ENCODE peak calls at places on chromosomes 11 and 22, in ten cellular contexts. F is left ventricle myocardium inferior; D is stomach; H is Caco-2; W is BE2C; V is right atrium auricular region; J is neuronal stem cell; K is tibial nerve; Q is CD8-positive, alpha-beta T cell; E is SK-N-SH. G is an unnamed sample.
A peak's percentile ranks its signal among the peaks of the same experiment; 100 is the strongest.

GRCh38 chr11:79940976-79941735 is 500.3 kb upstream of the TENM4 start:
- DNase-seq in F (no peak), K (no peak), H (no peak), J (no peak), V (no peak), E (no peak), Q (no peak), D (no peak), W (no peak), G (no peak)

GRCh38 chr22:46366801-46367706 is 31.5 kb downstream of the TRMU start:
- DNase-seq in H (no peak), W (no peak), J (no peak), F (no peak), Q (no peak), D (no peak), K (no peak), E (no peak), V (no peak), G (no peak)

GRCh38 chr11:9840460-9841004 is 176.7 kb downstream of the SWAP70 start:
- DNase-seq in F (no peak), E (no peak), V (no peak), H (no peak), K (no peak), D (no peak), Q (no peak), J (no peak), W (no peak), G (no peak)

GRCh38 chr11:123584186-123584585 is 70.2 kb downstream of the SCN3B start:
- DNase-seq in V (no peak), W (no peak), Q (no peak), K (no peak), F (no peak), D (no peak), E (no peak), J (no peak), H (no peak), G (no peak)

GRCh38 chr11:37370817-37371216 is 772.8 kb upstream of the RAG2 start:
- DNase-seq in J (no peak), W (no peak), D (no peak), V (no peak), F (no peak), E (no peak), Q (no peak), K (no peak), H (no peak), G (no peak)

GRCh38 chr22:30435674-30436126 is 10.1 kb downstream of the MTFP1 start:
- DNase-seq in H (no peak), E (no peak), K (no peak), Q (peak; percentile 83), W (no peak), F (no peak), D (peak; percentile 56), J (no peak), V (no peak), G (no peak)

GRCh38 chr11:59875856-59876519 is 2.6 kb upstream of the OOSP3 start:
- DNase-seq in W (no peak), V (no peak), F (no peak), Q (no peak), E (no peak), D (no peak), J (no peak), H (peak; percentile 27), K (no peak), G (no peak)

GRCh38 chr11:44886765-44887164 is 63.9 kb downstream of the TP53I11 start:
- DNase-seq in Q (no peak), K (no peak), W (no peak), J (no peak), H (no peak), V (no peak), D (no peak), E (no peak), F (no peak), G (no peak)

GRCh38 chr22:19822301-19823117 is 32.2 kb downstream of the GNB1L start:
- DNase-seq in W (no peak), J (no peak), F (no peak), V (no peak), K (no peak), D (peak; percentile 42), Q (no peak), H (no peak), E (peak; percentile 36), G (no peak)
- H3K4me1 ChIP-seq in W (peaks cover 14% of the 10 kb centered on the region), J (peaks cover 7% of the 10 kb centered on the region), F (no peaks in the 10 kb centered on the region), V (no peaks in the 10 kb centered on the region), K (no peaks in the 10 kb centered on the region), D (no peaks in the 10 kb centered on the region), Q (no peaks in the 10 kb centered on the region), H (peaks cover 17% of the 10 kb centered on the region), E (no peaks in the 10 kb centered on the region), G (no peaks in the 10 kb centered on the region)

DNA sequence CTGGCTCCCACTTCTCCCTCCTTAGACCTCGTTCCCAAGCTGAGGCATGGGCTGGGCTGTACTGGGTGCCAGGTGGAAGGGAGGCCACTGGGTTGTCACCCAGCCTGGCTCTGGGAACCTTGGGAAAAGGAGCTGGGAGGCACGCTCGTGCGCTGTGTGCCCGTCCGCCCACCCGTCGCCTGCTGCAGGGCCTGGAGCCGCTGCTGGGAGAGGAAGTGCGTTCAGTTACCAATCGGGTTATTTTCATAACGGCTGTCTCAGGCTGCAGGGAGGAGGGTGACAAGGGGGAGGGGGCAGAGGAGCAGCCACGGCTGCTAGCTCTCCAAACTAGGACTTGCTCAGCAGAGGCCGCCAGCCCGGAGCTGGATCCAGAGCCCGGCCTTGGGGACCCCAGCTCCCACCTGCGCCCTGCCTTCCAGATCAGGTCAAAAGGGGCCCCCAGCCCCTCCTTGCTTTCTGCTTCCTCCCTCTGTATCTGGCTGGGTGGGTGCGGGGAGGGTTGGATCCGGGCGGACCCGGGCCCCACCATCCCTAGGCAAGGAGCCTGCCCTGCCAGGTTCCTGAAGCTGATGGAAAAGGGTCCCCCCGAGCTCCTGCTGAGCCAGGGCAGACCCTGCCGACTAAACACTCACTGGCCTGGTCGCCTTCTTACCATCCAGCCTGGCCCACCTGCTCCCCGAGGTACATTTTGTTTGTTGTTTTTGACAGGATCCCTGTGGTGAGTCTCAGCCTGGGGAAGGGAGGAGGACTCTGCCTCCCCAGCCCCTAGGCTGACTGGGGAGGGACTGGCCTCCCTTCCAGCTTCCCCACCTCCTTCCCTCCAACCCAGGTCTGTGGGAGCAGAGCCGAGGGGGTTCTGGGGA is 14.3 kb downstream of the DGKZ start:
- DNase-seq in D (no peak), H (no peak), E (peak; percentile 88), J (no peak), V (peak; percentile 80), Q (peak; percentile 30), K (no peak), F (peak; percentile 75), W (peak; percentile 63), G (no peak)
- H3K4me3 ChIP-seq in D (peak overlapping the region; percentile 39), H (no peak overlapping the region), E (no peak overlapping the region), J (no peak overlapping the region), V (peak overlapping the region; percentile 52), Q (peak overlapping the region; percentile 72), K (no peak overlapping the region), F (peak overlapping the region; percentile 67), W (no peak overlapping the region), G (no peak overlapping the region)

GRCh38 chr11:68337399-68337835 is 25.0 kb downstream of the LRP5 start:
- DNase-seq in K (no peak), J (no peak), Q (no peak), H (no peak), D (no peak), F (no peak), W (no peak), E (no peak), V (no peak), G (no peak)

GRCh38 chr11:68335693-68336092 is 23.3 kb downstream of the LRP5 start:
- DNase-seq in J (no peak), V (no peak), H (no peak), E (no peak), K (no peak), D (no peak), W (no peak), F (no peak), Q (no peak), G (no peak)

GRCh38 chr11:68332186-68332585 is 19.8 kb downstream of the LRP5 start:
- DNase-seq in D (no peak), F (no peak), Q (no peak), V (no peak), E (no peak), H (no peak), K (no peak), J (no peak), W (no peak), G (no peak)

GRCh38 chr11:68333176-68333575 is 20.8 kb downstream of the LRP5 start:
- DNase-seq in D (no peak), W (no peak), V (no peak), Q (no peak), K (no peak), F (no peak), H (no peak), E (no peak), J (no peak), G (no peak)

GRCh38 chr11:68334923-68335322 is 22.5 kb downstream of the LRP5 start:
- DNase-seq in D (no peak), Q (no peak), K (no peak), F (no peak), J (no peak), H (no peak), E (no peak), W (no peak), V (no peak), G (no peak)
- H3K4me1 ChIP-seq in D (peaks cover 87% of the 10 kb centered on the region), Q (peaks cover 47% of the 10 kb centered on the region), K (peaks cover 27% of the 10 kb centered on the region), F (peaks cover 84% of the 10 kb centered on the region), J (peaks cover 20% of the 10 kb centered on the region), H (peaks cover 26% of the 10 kb centered on the region), E (peaks cover 10% of the 10 kb centered on the region), W (peaks cover 19% of the 10 kb centered on the region), V (no peaks in the 10 kb centered on the region), G (peaks cover 24% of the 10 kb centered on the region)

GRCh38 chr11:71929491-71929890 is 645 bp downstream of the RNF121 start:
- DNase-seq in J (no peak), K (no peak), Q (no peak), E (no peak), F (no peak), V (no peak), H (no peak), W (no peak), D (no peak), G (no peak)

GRCh38 chr11:71931245-71931602 is 2.4 kb downstream of the RNF121 start:
- DNase-seq in K (no peak), V (no peak), J (no peak), H (no peak), D (no peak), F (no peak), W (no peak), Q (no peak), E (no peak), G (no peak)

GRCh38 chr11:71927813-71928738 is at the start of gene XNDC1N:
- DNase-seq in F (peak; percentile 47), K (no peak), W (peak; percentile 83), E (peak; percentile 82), H (peak; percentile 80), V (peak; percentile 70), Q (peak; percentile 17), J (peak; percentile 91), D (peak; percentile 77), G (peak; percentile 92)

GRCh38 chr11:71928739-71929443 is at the start of gene RNF121:
- DNase-seq in V (peak; percentile 98), H (peak; percentile 100), J (peak; percentile 95), W (peak; percentile 99), D (peak; percentile 98), Q (peak; percentile 94), F (peak; percentile 98), K (peak; percentile 96), E (peak; percentile 93), G (peak; percentile 99)

DNA sequence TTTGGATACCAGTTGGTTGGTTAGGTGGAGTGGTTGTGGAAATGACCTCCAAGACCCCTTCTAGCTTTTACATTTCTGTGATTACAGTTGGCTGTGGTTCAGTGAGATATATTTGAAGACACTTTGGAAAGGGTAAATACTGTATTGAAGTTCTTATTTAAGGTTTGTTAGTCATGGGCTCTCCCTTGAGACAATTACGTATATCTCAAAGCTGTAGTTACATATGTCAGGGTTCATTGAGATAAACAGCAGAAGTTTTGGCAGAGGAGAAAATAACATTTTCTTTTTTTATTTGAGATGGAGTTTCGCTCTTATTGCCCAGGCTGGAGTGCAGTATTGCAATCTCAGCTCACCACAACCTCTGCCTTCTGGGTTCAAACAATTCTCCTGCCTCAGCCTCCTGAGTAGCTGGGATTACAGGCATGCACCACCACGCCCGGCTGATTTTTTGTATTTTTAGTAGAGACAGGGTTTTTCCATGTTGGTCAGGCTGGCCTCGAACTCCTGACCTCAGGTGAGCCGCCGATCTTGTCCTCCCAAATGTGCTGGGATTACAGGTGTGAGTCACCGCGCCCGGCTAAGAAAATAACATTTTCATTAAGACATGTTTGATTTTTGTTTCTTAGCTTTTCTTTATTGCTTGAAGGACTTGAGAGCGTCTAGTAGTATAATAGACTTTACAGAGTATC is 1.9 kb downstream of the RNF121 start:
- DNase-seq in V (no peak), E (no peak), H (no peak), K (no peak), F (no peak), Q (no peak), J (no peak), D (no peak), W (no peak), G (no peak)
- H3K4me3 ChIP-seq in V (no peak overlapping the region), E (no peak overlapping the region), H (no peak overlapping the region), K (no peak overlapping the region), F (no peak overlapping the region), Q (no peak overlapping the region), J (no peak overlapping the region), D (peak overlapping the region; percentile 98), W (no peak overlapping the region), G (peak overlapping the region; percentile 79)